ENCODE peak calls at places on chromosomes 6 and 20, in seven cellular contexts. A, E, H, Y, G, Z and B are unnamed samples.

GRCh38 chr6:30690403-30691207 is at the start of gene NRM:
- DNase-seq in A (peak), E (peak), H (peak), Y (peak), G (peak), Z (peak), B (peak)

GRCh38 chr6:133132092-133132491 is 109.1 kb upstream of the EYA4 start:
- DNase-seq in A (no peak), E (no peak), H (no peak), Y (peak), G (no peak), Z (no peak), B (no peak)

GRCh38 chr20:44361021-44361420 is 5.5 kb downstream of the HNF4A start:
- DNase-seq in A (no peak), E (no peak), H (no peak), Y (no peak), G (no peak), Z (no peak), B (no peak)

GRCh38 chr6:2641044-2641673 is 109.6 kb downstream of the MYLK4 start:
- DNase-seq in A (no peak), E (no peak), H (no peak), Y (no peak), G (no peak), Z (no peak), B (no peak)

GRCh38 chr6:44254201-44254956 is 2.9 kb downstream of the SLC35B2 start:
- DNase-seq in A (peak), E (no peak), H (no peak), Y (no peak), G (peak), Z (no peak), B (no peak)

GRCh38 chr6:17281100-17281496 is at the start of gene RBM24:
- DNase-seq in A (peak), E (peak), H (peak), Y (no peak), G (peak), Z (no peak), B (peak)

GRCh38 chr6:87700729-87701675 is 1.0 kb downstream of the AKIRIN2 start:
- DNase-seq in A (peak), E (peak), H (peak), Y (peak), G (peak), Z (peak), B (peak)

GRCh38 chr6:160102956-160103824 is 18.4 kb upstream of the SLC22A1 start:
- DNase-seq in A (peak), E (peak), H (peak), Y (no peak), G (no peak), Z (no peak), B (peak)

GRCh38 chr6:104526383-104526782 is 333.3 kb downstream of the HACE1 start:
- DNase-seq in A (no peak), E (no peak), H (no peak), Y (no peak), G (no peak), Z (no peak), B (no peak)

GRCh38 chr6:148700047-148700712 is 46.6 kb upstream of the UST start:
- DNase-seq in A (no peak), E (no peak), H (no peak), Y (no peak), G (no peak), Z (no peak), B (no peak)

GRCh38 chr6:154916857-154917256 is 78.3 kb upstream of the TIAM2 start:
- DNase-seq in A (no peak), E (no peak), H (no peak), Y (no peak), G (no peak), Z (no peak), B (no peak)

GRCh38 chr6:168025831-168026325 is 28.4 kb downstream of the KIF25 start:
- DNase-seq in A (no peak), E (no peak), H (no peak), Y (no peak), G (no peak), Z (no peak), B (no peak)